ENCODE peak calls at places on chromosomes 6 and 20, in seven cellular contexts. L, C, O, N, A, D and X are unnamed samples.

GRCh38 chr20:52722926-52723325 is 249.2 kb upstream of the TSHZ2 start:
- DNase-seq in D (no peak), O (no peak), N (no peak), C (no peak), L (peak), A (no peak), X (no peak)

GRCh38 chr20:35776513-35777101 is 4.8 kb downstream of the PHF20 start:
- DNase-seq in N (no peak), D (no peak), O (peak), A (no peak), C (peak), L (peak), X (no peak)

GRCh38 chr6:165858571-165858970 is 195.5 kb upstream of the PDE10A start:
- DNase-seq in A (no peak), L (no peak), D (no peak), C (no peak), N (no peak), O (no peak), X (no peak)

GRCh38 chr6:132964868-132965382 is 150.6 kb downstream of the RPS12 start:
- DNase-seq in N (no peak), A (no peak), O (no peak), C (no peak), D (no peak), L (no peak), X (no peak)

GRCh38 chr6:99501762-99502161 is 13.5 kb downstream of the USP45 start:
- DNase-seq in N (no peak), L (no peak), A (no peak), C (no peak), D (no peak), O (no peak), X (no peak)

GRCh38 chr20:10618611-10619245 is 55.1 kb downstream of the JAG1 start:
- DNase-seq in L (no peak), N (no peak), A (no peak), O (no peak), C (no peak), D (no peak), X (no peak)

GRCh38 chr20:40506567-40506966 is 182.5 kb downstream of the MAFB start:
- DNase-seq in L (peak), A (no peak), D (no peak), N (peak), C (peak), O (peak), X (no peak)

GRCh38 chr20:61045876-61046585 is 206.0 kb upstream of the CDH4 start:
- DNase-seq in D (no peak), A (no peak), N (no peak), L (peak), C (no peak), O (no peak), X (no peak)

GRCh38 chr6:90469906-90470305 is 117.0 kb downstream of the MAP3K7 start:
- DNase-seq in O (no peak), L (no peak), C (no peak), D (no peak), A (no peak), N (no peak), X (no peak)